ENCODE peak calls at places on chromosomes 7 and 10, in nine cellular contexts. One of them, this sample, is unnamed.

GRCh38 chr10:110794808-110795207 is 76.9 kb upstream of the PDCD4 start:
- DNase-seq in CD8-positive, alpha-beta T cell: no peak
- DNase-seq in uterus: no peak
- DNase-seq in stomach: no peak
- DNase-seq in heart left ventricle: peak; percentile 85
- DNase-seq in epithelial cell of esophagus: no peak
- DNase-seq in fibroblast of lung: peak; percentile 6
- DNase-seq in right lobe of liver: no peak
- DNase-seq in hepatocyte: no peak
- DNase-seq in this sample: no peak

GRCh38 chr10:110353244-110354119 is 48.8 kb upstream of the SMNDC1 start:
- DNase-seq in uterus: no peak
- DNase-seq in fibroblast of lung: peak; percentile 95
- DNase-seq in epithelial cell of esophagus: peak; percentile 96
- DNase-seq in heart left ventricle: no peak
- DNase-seq in hepatocyte: peak; percentile 38
- DNase-seq in right lobe of liver: no peak
- DNase-seq in stomach: no peak
- DNase-seq in CD8-positive, alpha-beta T cell: no peak
- DNase-seq in this sample: peak; percentile 96

GRCh38 chr10:87918254-87918859 is 54.9 kb downstream of the PTEN start:
- DNase-seq in right lobe of liver: no peak
- DNase-seq in stomach: no peak
- DNase-seq in CD8-positive, alpha-beta T cell: no peak
- DNase-seq in heart left ventricle: no peak
- DNase-seq in hepatocyte: no peak
- DNase-seq in epithelial cell of esophagus: no peak
- DNase-seq in fibroblast of lung: no peak
- DNase-seq in uterus: no peak
- DNase-seq in this sample: no peak

GRCh38 chr10:117673611-117674010 is 131.1 kb downstream of the EMX2 start:
- DNase-seq in CD8-positive, alpha-beta T cell: no peak
- DNase-seq in epithelial cell of esophagus: peak; percentile 16
- DNase-seq in stomach: no peak
- DNase-seq in heart left ventricle: no peak
- DNase-seq in hepatocyte: no peak
- DNase-seq in right lobe of liver: no peak
- DNase-seq in fibroblast of lung: no peak
- DNase-seq in uterus: no peak
- DNase-seq in this sample: no peak

GRCh38 chr7:93728292-93728691 is 153.8 kb upstream of the CALCR start:
- DNase-seq in uterus: no peak
- DNase-seq in epithelial cell of esophagus: peak; percentile 26
- DNase-seq in fibroblast of lung: peak; percentile 28
- DNase-seq in right lobe of liver: no peak
- DNase-seq in CD8-positive, alpha-beta T cell: no peak
- DNase-seq in stomach: no peak
- DNase-seq in hepatocyte: no peak
- DNase-seq in heart left ventricle: no peak
- DNase-seq in this sample: no peak

GRCh38 chr10:103616705-103617361 is 123.3 kb downstream of the NEURL1 start:
- DNase-seq in right lobe of liver: peak; percentile 91
- DNase-seq in hepatocyte: peak; percentile 57
- DNase-seq in stomach: peak; percentile 38
- DNase-seq in epithelial cell of esophagus: no peak
- DNase-seq in uterus: peak; percentile 92
- DNase-seq in CD8-positive, alpha-beta T cell: no peak
- DNase-seq in fibroblast of lung: peak; percentile 36
- DNase-seq in heart left ventricle: peak; percentile 83
- DNase-seq in this sample: peak; percentile 98

GRCh38 chr10:50216894-50217293 is 34.4 kb downstream of the ASAH2 start:
- DNase-seq in stomach: no peak
- DNase-seq in heart left ventricle: no peak
- DNase-seq in uterus: no peak
- DNase-seq in fibroblast of lung: peak; percentile 34
- DNase-seq in hepatocyte: no peak
- DNase-seq in CD8-positive, alpha-beta T cell: no peak
- DNase-seq in epithelial cell of esophagus: peak; percentile 29
- DNase-seq in right lobe of liver: no peak
- DNase-seq in this sample: no peak

GRCh38 chr7:18508441-18509427 is 13.2 kb downstream of the HDAC9 start:
- DNase-seq in uterus: no peak
- DNase-seq in right lobe of liver: no peak
- DNase-seq in epithelial cell of esophagus: peak; percentile 98
- DNase-seq in stomach: no peak
- DNase-seq in fibroblast of lung: peak; percentile 98
- DNase-seq in heart left ventricle: no peak
- DNase-seq in CD8-positive, alpha-beta T cell: no peak
- DNase-seq in hepatocyte: peak; percentile 34
- DNase-seq in this sample: peak; percentile 72

GRCh38 chr7:129853661-129854268 is 99.0 kb downstream of the UBE2H start:
- DNase-seq in CD8-positive, alpha-beta T cell: no peak
- DNase-seq in fibroblast of lung: peak; percentile 62
- DNase-seq in right lobe of liver: no peak
- DNase-seq in hepatocyte: no peak
- DNase-seq in uterus: no peak
- DNase-seq in epithelial cell of esophagus: peak; percentile 97
- DNase-seq in stomach: no peak
- DNase-seq in heart left ventricle: no peak
- DNase-seq in this sample: no peak

GRCh38 chr10:60777696-60778213 is 523 bp upstream of the CDK1 start:
- DNase-seq in hepatocyte: no peak
- DNase-seq in right lobe of liver: no peak
- DNase-seq in epithelial cell of esophagus: no peak
- DNase-seq in heart left ventricle: no peak
- DNase-seq in uterus: no peak
- DNase-seq in fibroblast of lung: no peak
- DNase-seq in stomach: no peak
- DNase-seq in CD8-positive, alpha-beta T cell: no peak
- DNase-seq in this sample: peak; percentile 8
- H3K4me3 ChIP-seq in hepatocyte: peak overlapping the region; percentile 12
- H3K4me3 ChIP-seq in right lobe of liver: peak overlapping the region; percentile 59
- H3K4me3 ChIP-seq in epithelial cell of esophagus: peak overlapping the region; percentile 45
- H3K4me3 ChIP-seq in heart left ventricle: peak overlapping the region; percentile 55
- H3K4me3 ChIP-seq in uterus: peak overlapping the region; percentile 44
- H3K4me3 ChIP-seq in fibroblast of lung: peak overlapping the region; percentile 66
- H3K4me3 ChIP-seq in stomach: peak overlapping the region; percentile 58
- H3K4me3 ChIP-seq in CD8-positive, alpha-beta T cell: peak overlapping the region; percentile 77
- H3K4me3 ChIP-seq in this sample: peak overlapping the region; percentile 89

GRCh38 chr10:86523348-86523747 is 1.8 kb upstream of the WAPL start:
- DNase-seq in right lobe of liver: no peak
- DNase-seq in CD8-positive, alpha-beta T cell: no peak
- DNase-seq in heart left ventricle: no peak
- DNase-seq in hepatocyte: no peak
- DNase-seq in stomach: no peak
- DNase-seq in fibroblast of lung: peak; percentile 17
- DNase-seq in uterus: no peak
- DNase-seq in epithelial cell of esophagus: peak; percentile 24
- DNase-seq in this sample: peak; percentile 89
- H3K4me3 ChIP-seq in right lobe of liver: no peak overlapping the region
- H3K4me3 ChIP-seq in CD8-positive, alpha-beta T cell: no peak overlapping the region
- H3K4me3 ChIP-seq in heart left ventricle: no peak overlapping the region
- H3K4me3 ChIP-seq in hepatocyte: peak overlapping the region; percentile 78
- H3K4me3 ChIP-seq in stomach: no peak overlapping the region
- H3K4me3 ChIP-seq in fibroblast of lung: peak overlapping the region; percentile 75
- H3K4me3 ChIP-seq in uterus: no peak overlapping the region
- H3K4me3 ChIP-seq in epithelial cell of esophagus: no peak overlapping the region
- H3K4me3 ChIP-seq in this sample: no peak overlapping the region

GRCh38 chr7:4879401-4880081 is 4.0 kb downstream of the RADIL start:
- DNase-seq in right lobe of liver: no peak
- DNase-seq in uterus: no peak
- DNase-seq in fibroblast of lung: no peak
- DNase-seq in hepatocyte: no peak
- DNase-seq in epithelial cell of esophagus: no peak
- DNase-seq in heart left ventricle: peak; percentile 45
- DNase-seq in stomach: no peak
- DNase-seq in CD8-positive, alpha-beta T cell: no peak
- DNase-seq in this sample: no peak

GRCh38 chr7:4880218-4880617 is 3.3 kb downstream of the RADIL start:
- DNase-seq in CD8-positive, alpha-beta T cell: no peak
- DNase-seq in heart left ventricle: no peak
- DNase-seq in fibroblast of lung: peak; percentile 20
- DNase-seq in epithelial cell of esophagus: no peak
- DNase-seq in right lobe of liver: no peak
- DNase-seq in uterus: no peak
- DNase-seq in hepatocyte: no peak
- DNase-seq in stomach: no peak
- DNase-seq in this sample: peak; percentile 84

GRCh38 chr7:4882742-4883351 is 669 bp downstream of the RADIL start:
- DNase-seq in CD8-positive, alpha-beta T cell: no peak
- DNase-seq in fibroblast of lung: no peak
- DNase-seq in uterus: no peak
- DNase-seq in stomach: no peak
- DNase-seq in right lobe of liver: no peak
- DNase-seq in epithelial cell of esophagus: no peak
- DNase-seq in heart left ventricle: no peak
- DNase-seq in hepatocyte: no peak
- DNase-seq in this sample: peak; percentile 92

GRCh38 chr7:4883352-4884144 is at the start of gene RADIL:
- DNase-seq in CD8-positive, alpha-beta T cell: peak; percentile 60
- DNase-seq in heart left ventricle: peak; percentile 95
- DNase-seq in hepatocyte: peak; percentile 92
- DNase-seq in uterus: peak; percentile 96
- DNase-seq in epithelial cell of esophagus: peak; percentile 43
- DNase-seq in stomach: peak; percentile 79
- DNase-seq in fibroblast of lung: peak; percentile 67
- DNase-seq in right lobe of liver: peak; percentile 76
- DNase-seq in this sample: peak; percentile 98

DNA sequence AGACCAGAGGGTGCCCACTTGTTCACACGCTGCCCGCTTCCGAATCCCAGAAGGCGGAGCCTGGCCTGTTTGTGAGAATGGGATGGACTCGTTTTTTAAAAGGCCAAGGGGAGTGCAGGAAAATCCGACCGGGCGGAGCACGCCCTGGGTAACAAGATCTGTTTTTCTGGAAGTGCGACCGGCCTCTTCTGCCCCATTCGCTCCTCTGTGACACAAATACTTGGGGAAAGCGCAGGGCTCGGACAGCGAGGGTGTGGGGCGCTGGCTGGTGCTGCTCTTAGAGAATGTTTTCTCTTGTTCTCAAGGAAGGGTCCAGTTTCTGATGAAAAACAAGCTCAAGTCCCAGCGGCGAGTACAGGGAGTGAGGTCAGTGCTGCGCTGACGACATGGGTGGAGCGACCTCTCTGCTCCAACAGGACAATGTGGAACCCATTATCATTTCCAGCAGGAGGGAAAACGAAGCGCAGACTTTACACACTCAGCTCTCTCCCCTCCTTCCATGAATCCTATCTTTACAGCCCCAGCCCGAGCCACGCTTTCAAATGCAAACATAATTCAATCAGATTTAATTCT is 1.3 kb downstream of the RADIL start:
- DNase-seq in hepatocyte: peak; percentile 55
- DNase-seq in fibroblast of lung: peak; percentile 61
- DNase-seq in stomach: peak; percentile 30
- DNase-seq in uterus: peak; percentile 67
- DNase-seq in heart left ventricle: peak; percentile 72
- DNase-seq in CD8-positive, alpha-beta T cell: no peak
- DNase-seq in epithelial cell of esophagus: no peak
- DNase-seq in right lobe of liver: no peak
- DNase-seq in this sample: peak; percentile 98
- H3K4me3 ChIP-seq in hepatocyte: peak overlapping the region; percentile 45
- H3K4me3 ChIP-seq in fibroblast of lung: peak overlapping the region; percentile 58
- H3K4me3 ChIP-seq in stomach: peak overlapping the region; percentile 51
- H3K4me3 ChIP-seq in uterus: peak overlapping the region; percentile 36
- H3K4me3 ChIP-seq in heart left ventricle: peak overlapping the region; percentile 57
- H3K4me3 ChIP-seq in CD8-positive, alpha-beta T cell: no peak overlapping the region
- H3K4me3 ChIP-seq in epithelial cell of esophagus: no peak overlapping the region
- H3K4me3 ChIP-seq in right lobe of liver: peak overlapping the region; percentile 48
- H3K4me3 ChIP-seq in this sample: peak overlapping the region; percentile 73

GRCh38 chr7:80719261-80719660 is 80.8 kb downstream of the CD36 start:
- DNase-seq in right lobe of liver: no peak
- DNase-seq in CD8-positive, alpha-beta T cell: no peak
- DNase-seq in heart left ventricle: no peak
- DNase-seq in epithelial cell of esophagus: peak; percentile 83
- DNase-seq in stomach: no peak
- DNase-seq in fibroblast of lung: peak; percentile 85
- DNase-seq in uterus: no peak
- DNase-seq in hepatocyte: peak; percentile 11
- DNase-seq in this sample: no peak

GRCh38 chr7:80725181-80725611 is 86.8 kb downstream of the CD36 start:
- DNase-seq in heart left ventricle: no peak
- DNase-seq in right lobe of liver: no peak
- DNase-seq in stomach: no peak
- DNase-seq in CD8-positive, alpha-beta T cell: no peak
- DNase-seq in hepatocyte: no peak
- DNase-seq in fibroblast of lung: peak; percentile 36
- DNase-seq in uterus: no peak
- DNase-seq in epithelial cell of esophagus: no peak
- DNase-seq in this sample: no peak

GRCh38 chr7:80724249-80724871 is 85.9 kb downstream of the CD36 start:
- DNase-seq in hepatocyte: peak; percentile 18
- DNase-seq in fibroblast of lung: peak; percentile 97
- DNase-seq in uterus: no peak
- DNase-seq in CD8-positive, alpha-beta T cell: no peak
- DNase-seq in stomach: no peak
- DNase-seq in epithelial cell of esophagus: no peak
- DNase-seq in right lobe of liver: no peak
- DNase-seq in heart left ventricle: no peak
- DNase-seq in this sample: no peak

GRCh38 chr7:80721880-80722595 is 83.6 kb downstream of the CD36 start:
- DNase-seq in right lobe of liver: no peak
- DNase-seq in hepatocyte: peak; percentile 50
- DNase-seq in fibroblast of lung: peak; percentile 92
- DNase-seq in heart left ventricle: peak; percentile 36
- DNase-seq in epithelial cell of esophagus: peak; percentile 87
- DNase-seq in uterus: no peak
- DNase-seq in CD8-positive, alpha-beta T cell: no peak
- DNase-seq in stomach: no peak
- DNase-seq in this sample: peak; percentile 32

GRCh38 chr7:80722596-80723141 is 84.2 kb downstream of the CD36 start:
- DNase-seq in CD8-positive, alpha-beta T cell: no peak
- DNase-seq in epithelial cell of esophagus: peak; percentile 99
- DNase-seq in stomach: peak; percentile 32
- DNase-seq in right lobe of liver: no peak
- DNase-seq in hepatocyte: peak; percentile 82
- DNase-seq in fibroblast of lung: peak; percentile 100
- DNase-seq in uterus: peak; percentile 52
- DNase-seq in heart left ventricle: peak; percentile 68
- DNase-seq in this sample: peak; percentile 53
- H3K4me3 ChIP-seq in CD8-positive, alpha-beta T cell: no peak overlapping the region
- H3K4me3 ChIP-seq in epithelial cell of esophagus: no peak overlapping the region
- H3K4me3 ChIP-seq in stomach: no peak overlapping the region
- H3K4me3 ChIP-seq in right lobe of liver: no peak overlapping the region
- H3K4me3 ChIP-seq in hepatocyte: no peak overlapping the region
- H3K4me3 ChIP-seq in fibroblast of lung: no peak overlapping the region
- H3K4me3 ChIP-seq in uterus: no peak overlapping the region
- H3K4me3 ChIP-seq in heart left ventricle: no peak overlapping the region
- H3K4me3 ChIP-seq in this sample: no peak overlapping the region

This sample was measured in osteoblast.